ENCODE peak calls at places on chromosomes 4 and X, in six cellular contexts. One of them, this sample, is unnamed.

GRCh38 chr4:16259531-16260246 is 33.4 kb upstream of the TAPT1 start:
- DNase-seq in K562: no peak
- DNase-seq in SK-N-SH: no peak
- DNase-seq in HepG2: no peak
- DNase-seq in GM12878: no peak
- DNase-seq in H1: no peak
- DNase-seq in this sample: no peak

GRCh38 chrX:148043456-148043855 is 62.3 kb downstream of the FMR1NB start:
- DNase-seq in K562: no peak
- DNase-seq in SK-N-SH: no peak
- DNase-seq in HepG2: no peak
- DNase-seq in GM12878: no peak
- DNase-seq in H1: no peak
- DNase-seq in this sample: no peak

GRCh38 chrX:30982467-30982866 is 89.4 kb downstream of the FTHL17 start:
- DNase-seq in K562: no peak
- DNase-seq in SK-N-SH: no peak
- DNase-seq in HepG2: no peak
- DNase-seq in GM12878: no peak
- DNase-seq in H1: no peak
- DNase-seq in this sample: no peak

GRCh38 chr4:21765810-21766407 is 182.7 kb downstream of the KCNIP4 start:
- DNase-seq in K562: peak
- DNase-seq in SK-N-SH: peak
- DNase-seq in HepG2: peak
- DNase-seq in GM12878: no peak
- DNase-seq in H1: peak
- DNase-seq in this sample: peak

GRCh38 chr4:176340871-176341685 is 21.3 kb downstream of the SPCS3 start:
- DNase-seq in K562: peak
- DNase-seq in SK-N-SH: peak
- DNase-seq in HepG2: peak
- DNase-seq in GM12878: no peak
- DNase-seq in H1: no peak
- DNase-seq in this sample: peak

GRCh38 chr4:118224239-118224829 is 128.5 kb downstream of the PRSS12 start:
- DNase-seq in K562: peak
- DNase-seq in SK-N-SH: peak
- DNase-seq in HepG2: peak
- DNase-seq in GM12878: no peak
- DNase-seq in H1: no peak
- DNase-seq in this sample: peak

GRCh38 chrX:113019958-113020357 is 179.3 kb upstream of the AMOT start:
- DNase-seq in K562: no peak
- DNase-seq in SK-N-SH: no peak
- DNase-seq in HepG2: no peak
- DNase-seq in GM12878: no peak
- DNase-seq in H1: no peak
- DNase-seq in this sample: no peak

GRCh38 chrX:118884552-118885138 is 61.0 kb downstream of the ZCCHC12 start:
- DNase-seq in K562: peak
- DNase-seq in SK-N-SH: no peak
- DNase-seq in HepG2: peak
- DNase-seq in GM12878: no peak
- DNase-seq in H1: no peak
- DNase-seq in this sample: no peak

GRCh38 chr4:8032381-8032780 is 92.7 kb upstream of the AFAP1 start:
- DNase-seq in K562: no peak
- DNase-seq in SK-N-SH: no peak
- DNase-seq in HepG2: no peak
- DNase-seq in GM12878: no peak
- DNase-seq in H1: no peak
- DNase-seq in this sample: no peak

GRCh38 chrX:130715299-130715698 is 187.7 kb downstream of the ENOX2 start:
- DNase-seq in K562: no peak
- DNase-seq in SK-N-SH: no peak
- DNase-seq in HepG2: no peak
- DNase-seq in GM12878: no peak
- DNase-seq in H1: no peak
- DNase-seq in this sample: no peak

GRCh38 chrX:119155416-119156035 is 27.9 kb upstream of the KIAA1210 start:
- DNase-seq in K562: peak
- DNase-seq in SK-N-SH: no peak
- DNase-seq in HepG2: no peak
- DNase-seq in GM12878: no peak
- DNase-seq in H1: no peak
- DNase-seq in this sample: peak

GRCh38 chr4:77599378-77599777 is 6.2 kb upstream of the CXCL13 start:
- DNase-seq in K562: peak
- DNase-seq in SK-N-SH: peak
- DNase-seq in HepG2: peak
- DNase-seq in GM12878: no peak
- DNase-seq in H1: no peak
- DNase-seq in this sample: peak

GRCh38 chr4:109355835-109356234 is 53.4 kb upstream of the COL25A1 start:
- DNase-seq in K562: no peak
- DNase-seq in SK-N-SH: no peak
- DNase-seq in HepG2: no peak
- DNase-seq in GM12878: no peak
- DNase-seq in H1: no peak
- DNase-seq in this sample: no peak

GRCh38 chr4:35934370-35934981 is 309.8 kb downstream of the ARAP2 start:
- DNase-seq in K562: peak
- DNase-seq in SK-N-SH: peak
- DNase-seq in HepG2: peak
- DNase-seq in GM12878: peak
- DNase-seq in H1: no peak
- DNase-seq in this sample: peak

GRCh38 chr4:110610620-110610939 is 12.3 kb downstream of the PITX2 start:
- DNase-seq in K562: no peak
- DNase-seq in SK-N-SH: no peak
- DNase-seq in HepG2: no peak
- DNase-seq in GM12878: no peak
- DNase-seq in H1: no peak
- DNase-seq in this sample: no peak

GRCh38 chr4:183200453-183200852 is 101.4 kb downstream of the WWC2 start:
- DNase-seq in K562: no peak
- DNase-seq in SK-N-SH: no peak
- DNase-seq in HepG2: no peak
- DNase-seq in GM12878: no peak
- DNase-seq in H1: no peak
- DNase-seq in this sample: peak

GRCh38 chrX:17511556-17511955 is 136.6 kb downstream of the NHS start:
- DNase-seq in K562: no peak
- DNase-seq in SK-N-SH: no peak
- DNase-seq in HepG2: no peak
- DNase-seq in GM12878: no peak
- DNase-seq in H1: no peak
- DNase-seq in this sample: no peak

GRCh38 chrX:124194209-124194608 is 138.3 kb upstream of the TEX13D start:
- DNase-seq in K562: no peak
- DNase-seq in SK-N-SH: no peak
- DNase-seq in HepG2: no peak
- DNase-seq in GM12878: no peak
- DNase-seq in H1: no peak
- DNase-seq in this sample: no peak

GRCh38 chr4:173135241-173135847 is 33.3 kb upstream of the GALNT7 start:
- DNase-seq in K562: no peak
- DNase-seq in SK-N-SH: no peak
- DNase-seq in HepG2: no peak
- DNase-seq in GM12878: no peak
- DNase-seq in H1: no peak
- DNase-seq in this sample: peak

GRCh38 chrX:80432863-80433262 is 12.6 kb downstream of the TENT5D start:
- DNase-seq in K562: no peak
- DNase-seq in SK-N-SH: no peak
- DNase-seq in HepG2: no peak
- DNase-seq in GM12878: no peak
- DNase-seq in H1: no peak
- DNase-seq in this sample: no peak

GRCh38 chr4:108637856-108638255 is 12.5 kb upstream of the OSTC start:
- DNase-seq in K562: no peak
- DNase-seq in SK-N-SH: no peak
- DNase-seq in HepG2: no peak
- DNase-seq in GM12878: no peak
- DNase-seq in H1: no peak
- DNase-seq in this sample: no peak

GRCh38 chrX:110514498-110514897 is 155.8 kb downstream of the RTL9 start:
- DNase-seq in K562: no peak
- DNase-seq in SK-N-SH: no peak
- DNase-seq in HepG2: no peak
- DNase-seq in GM12878: no peak
- DNase-seq in H1: no peak
- DNase-seq in this sample: no peak

DNA sequence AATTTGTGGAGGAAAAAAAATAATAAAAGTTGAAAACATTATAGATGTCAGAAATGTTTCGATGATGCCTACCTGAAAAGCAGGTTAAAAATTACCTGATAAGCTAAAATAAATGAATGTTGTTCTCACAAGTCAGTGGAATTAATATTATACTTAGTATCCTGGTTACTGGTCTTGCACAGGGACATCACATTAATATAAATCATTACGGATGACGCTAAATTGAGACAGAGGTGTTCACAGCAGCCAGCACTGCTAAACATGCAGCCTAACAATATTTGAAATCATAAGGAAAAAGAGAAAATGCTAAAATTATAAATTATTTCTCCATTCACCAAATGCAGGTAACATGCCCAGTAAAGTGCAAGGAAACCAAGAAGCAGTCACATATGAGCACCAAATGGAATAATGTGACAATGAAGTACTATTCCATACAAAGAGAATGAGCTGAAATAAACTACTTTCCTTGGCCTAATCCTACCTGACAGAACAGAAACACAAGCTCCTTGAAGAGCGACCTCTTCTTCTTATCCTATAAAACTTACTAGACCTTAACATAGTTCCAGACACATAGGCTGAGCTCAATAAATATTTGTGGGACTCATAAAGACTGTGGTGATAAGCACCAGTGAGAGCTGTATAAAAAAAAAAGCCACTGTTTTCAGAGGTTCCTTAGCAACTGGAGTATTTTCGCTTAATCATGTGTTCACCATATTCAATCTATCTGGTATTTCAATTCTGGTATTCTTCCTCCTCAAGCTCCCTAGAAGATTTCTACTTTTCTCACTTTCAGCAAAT is 1129.8 kb downstream of the STPG2 start:
- DNase-seq in K562: no peak
- DNase-seq in SK-N-SH: no peak
- DNase-seq in HepG2: no peak
- DNase-seq in GM12878: no peak
- DNase-seq in H1: no peak
- DNase-seq in this sample: no peak
- TF ChIP-seq RFX5 in K562: no peak
- TF ChIP-seq RFX5 in SK-N-SH: no peak
- TF ChIP-seq RFX5 in HepG2: no peak
- TF ChIP-seq RFX5 in GM12878: no peak
- TF ChIP-seq RFX5 in H1: no peak
- TF ChIP-seq RFX5 in this sample: no peak

GRCh38 chr4:184752496-184753275 is 18.8 kb upstream of the CENPU start:
- DNase-seq in K562: no peak
- DNase-seq in SK-N-SH: no peak
- DNase-seq in HepG2: no peak
- DNase-seq in GM12878: no peak
- DNase-seq in H1: no peak
- DNase-seq in this sample: no peak

GRCh38 chr4:184762100-184762499 is 28.2 kb upstream of the CENPU start:
- DNase-seq in K562: no peak
- DNase-seq in SK-N-SH: no peak
- DNase-seq in HepG2: no peak
- DNase-seq in GM12878: peak
- DNase-seq in H1: no peak
- DNase-seq in this sample: no peak

GRCh38 chr4:184756399-184756798 is 22.5 kb upstream of the CENPU start:
- DNase-seq in K562: no peak
- DNase-seq in SK-N-SH: no peak
- DNase-seq in HepG2: no peak
- DNase-seq in GM12878: no peak
- DNase-seq in H1: no peak
- DNase-seq in this sample: no peak

GRCh38 chr4:184755278-184755677 is 21.4 kb upstream of the CENPU start:
- DNase-seq in K562: no peak
- DNase-seq in SK-N-SH: no peak
- DNase-seq in HepG2: no peak
- DNase-seq in GM12878: no peak
- DNase-seq in H1: no peak
- DNase-seq in this sample: no peak

GRCh38 chr4:184757810-184758209 is 23.9 kb upstream of the CENPU start:
- DNase-seq in K562: no peak
- DNase-seq in SK-N-SH: no peak
- DNase-seq in HepG2: no peak
- DNase-seq in GM12878: no peak
- DNase-seq in H1: no peak
- DNase-seq in this sample: no peak
- TF ChIP-seq EP300 in K562: no peak
- TF ChIP-seq EP300 in SK-N-SH: no peak
- TF ChIP-seq EP300 in HepG2: no peak
- TF ChIP-seq EP300 in GM12878: no peak
- TF ChIP-seq EP300 in H1: no peak
- TF ChIP-seq EP300 in this sample: no peak

GRCh38 chrX:85089321-85089840 is 85.7 kb downstream of the APOOL start:
- DNase-seq in K562: no peak
- DNase-seq in SK-N-SH: no peak
- DNase-seq in HepG2: no peak
- DNase-seq in GM12878: no peak
- DNase-seq in H1: no peak
- DNase-seq in this sample: no peak

GRCh38 chrX:85084770-85085393 is 81.2 kb downstream of the APOOL start:
- DNase-seq in K562: peak
- DNase-seq in SK-N-SH: peak
- DNase-seq in HepG2: peak
- DNase-seq in GM12878: peak
- DNase-seq in H1: no peak
- DNase-seq in this sample: peak
- TF ChIP-seq RFX5 in K562: no peak
- TF ChIP-seq RFX5 in SK-N-SH: no peak
- TF ChIP-seq RFX5 in HepG2: no peak
- TF ChIP-seq RFX5 in GM12878: no peak
- TF ChIP-seq RFX5 in H1: no peak
- TF ChIP-seq RFX5 in this sample: no peak

GRCh38 chr4:116202524-116202923 is 882.9 kb downstream of the TRAM1L1 start:
- DNase-seq in K562: no peak
- DNase-seq in SK-N-SH: no peak
- DNase-seq in HepG2: no peak
- DNase-seq in GM12878: no peak
- DNase-seq in H1: no peak
- DNase-seq in this sample: no peak

DNA sequence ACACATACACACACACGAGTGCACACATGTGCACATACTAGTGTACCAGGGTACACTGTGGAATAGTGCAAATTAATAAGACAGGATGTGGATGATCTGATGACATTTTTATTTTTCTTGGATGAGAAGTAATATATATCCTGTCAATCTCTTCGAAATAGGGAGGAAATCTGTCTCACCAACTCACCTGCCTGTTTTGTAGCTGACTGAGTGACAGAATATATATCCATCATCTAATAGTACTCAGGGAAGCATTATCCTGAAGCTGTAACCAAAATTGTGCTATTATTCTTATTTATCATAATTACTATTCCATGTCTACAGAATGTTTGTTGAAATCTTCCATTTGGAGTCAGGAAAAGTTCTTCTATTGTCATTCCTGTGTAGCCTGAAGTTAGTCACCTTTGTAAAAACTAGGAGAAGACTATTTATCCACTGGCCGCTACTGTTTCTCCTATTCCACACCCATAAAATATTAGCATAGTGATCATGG is 888.0 kb downstream of the TRAM1L1 start:
- DNase-seq in K562: no peak
- DNase-seq in SK-N-SH: no peak
- DNase-seq in HepG2: no peak
- DNase-seq in GM12878: no peak
- DNase-seq in H1: no peak
- DNase-seq in this sample: no peak
- TF ChIP-seq EP300 in K562: no peak
- TF ChIP-seq EP300 in SK-N-SH: no peak
- TF ChIP-seq EP300 in HepG2: no peak
- TF ChIP-seq EP300 in GM12878: no peak
- TF ChIP-seq EP300 in H1: no peak
- TF ChIP-seq EP300 in this sample: no peak